ENCODE peak calls at places on chromosomes 12 and 14, in four cellular contexts. W is H9, K is IMR-90, D is H1. J is an unnamed sample.

GRCh38 chr12:96338852-96339478 is 61.3 kb downstream of the CDK17 start:
- DNase-seq in D (no peak), W (no peak), K (no peak), J (no peak)

GRCh38 chr14:26206640-26207039 is 391.2 kb downstream of the NOVA1 start:
- DNase-seq in D (no peak), K (no peak), W (no peak), J (no peak)

GRCh38 chr12:121915841-121916321 is 2.5 kb upstream of the CFAP251 start:
- DNase-seq in W (no peak), D (no peak), K (peak; percentile 68), J (peak; percentile 72)

GRCh38 chr14:77181603-77182437 is at the start of gene TMEM63C:
- DNase-seq in D (peak; percentile 92), W (peak; percentile 99), K (no peak), J (peak; percentile 85)

GRCh38 chr14:93322886-93323596 is 9.8 kb downstream of the BTBD7 start:
- DNase-seq in D (no peak), K (no peak), W (no peak), J (no peak)

GRCh38 chr12:116594325-116595038 is 35.3 kb downstream of the MAP1LC3B2 start:
- DNase-seq in K (no peak), D (no peak), W (no peak), J (no peak)

GRCh38 chr12:99122496-99122895 is 477.4 kb downstream of the APAF1 start:
- DNase-seq in K (no peak), D (no peak), W (no peak), J (no peak)

GRCh38 chr14:41144370-41144769 is 462.3 kb upstream of the LRFN5 start:
- DNase-seq in W (no peak), D (no peak), K (no peak), J (no peak)

GRCh38 chr14:73014105-73014504 is 12.8 kb downstream of the ZFYVE1 start:
- DNase-seq in W (no peak), K (peak; percentile 83), D (no peak), J (no peak)

GRCh38 chr14:94331462-94331861 is 8.3 kb upstream of the SERPINA6 start:
- DNase-seq in W (no peak), K (no peak), D (no peak), J (no peak)

GRCh38 chr14:38791862-38792261 is 311.2 kb downstream of the SEC23A start:
- DNase-seq in K (no peak), D (no peak), W (no peak), J (peak; percentile 20)

GRCh38 chr12:124466200-124467128 is 100.9 kb downstream of the NCOR2 start:
- DNase-seq in W (no peak), K (peak; percentile 16), D (no peak), J (no peak)

GRCh38 chr12:12214635-12215131 is 52.2 kb downstream of the LRP6 start:
- DNase-seq in W (no peak), K (peak; percentile 63), D (no peak), J (no peak)

GRCh38 chr12:16384732-16385131 is 37.3 kb downstream of the MGST1 start:
- DNase-seq in W (peak; percentile 41), K (no peak), D (no peak), J (no peak)

GRCh38 chr12:29334911-29335310 is 46.1 kb downstream of the ERGIC2 start:
- DNase-seq in K (peak; percentile 13), D (no peak), W (no peak), J (no peak)

GRCh38 chr14:91371011-91371989 is 46.3 kb downstream of the CCDC88C start:
- DNase-seq in W (no peak), D (no peak), K (no peak), J (no peak)

GRCh38 chr12:108526482-108527234 is 11.6 kb downstream of the FICD start:
- DNase-seq in D (no peak), W (no peak), K (peak; percentile 37), J (peak; percentile 92)

GRCh38 chr12:14771651-14772137 is 31.6 kb downstream of the WBP11 start:
- DNase-seq in D (no peak), K (no peak), W (peak; percentile 68), J (no peak)

GRCh38 chr12:19852100-19852855 is 413.0 kb downstream of the AEBP2 start:
- DNase-seq in D (no peak), K (no peak), W (no peak), J (no peak)

GRCh38 chr14:52067873-52068740 is 752 bp downstream of the NID2 start:
- DNase-seq in K (peak; percentile 51), D (peak; percentile 77), W (peak; percentile 50), J (peak; percentile 43)

GRCh38 chr12:93469386-93469785 is 2.1 kb downstream of the MRPL42 start:
- DNase-seq in W (no peak), D (no peak), K (no peak), J (no peak)

GRCh38 chr14:45246633-45247173 is 6.3 kb downstream of the MIS18BP1 start:
- DNase-seq in W (no peak), D (no peak), K (no peak), J (no peak)

GRCh38 chr12:11814362-11814761 is 164.9 kb downstream of the ETV6 start:
- DNase-seq in D (no peak), W (no peak), K (peak; percentile 89), J (no peak)

GRCh38 chr12:131162113-131162512 is 208.4 kb downstream of the ADGRD1 start:
- DNase-seq in D (no peak), W (no peak), K (no peak), J (no peak)

GRCh38 chr14:34020014-34020413 is 69.1 kb upstream of the EGLN3 start:
- DNase-seq in D (no peak), K (no peak), W (no peak), J (no peak)

GRCh38 chr14:60506985-60507829 is 1.7 kb upstream of the SIX6 start:
- DNase-seq in D (peak; percentile 58), W (peak; percentile 41), K (no peak), J (no peak)

GRCh38 chr12:24596768-24597388 is 352.0 kb downstream of the BCAT1 start:
- DNase-seq in D (no peak), K (peak; percentile 58), W (no peak), J (peak; percentile 15)

GRCh38 chr12:16175893-16176292 is 101.6 kb downstream of the SLC15A5 start:
- DNase-seq in D (no peak), W (no peak), K (no peak), J (no peak)

GRCh38 chr12:69894800-69895199 is 69.8 kb downstream of the MYRFL start:
- DNase-seq in W (peak; percentile 61), D (no peak), K (no peak), J (no peak)

GRCh38 chr14:29724991-29725390 is 202.7 kb downstream of the PRKD1 start:
- DNase-seq in W (peak; percentile 37), K (peak; percentile 63), D (no peak), J (peak; percentile 36)

DNA sequence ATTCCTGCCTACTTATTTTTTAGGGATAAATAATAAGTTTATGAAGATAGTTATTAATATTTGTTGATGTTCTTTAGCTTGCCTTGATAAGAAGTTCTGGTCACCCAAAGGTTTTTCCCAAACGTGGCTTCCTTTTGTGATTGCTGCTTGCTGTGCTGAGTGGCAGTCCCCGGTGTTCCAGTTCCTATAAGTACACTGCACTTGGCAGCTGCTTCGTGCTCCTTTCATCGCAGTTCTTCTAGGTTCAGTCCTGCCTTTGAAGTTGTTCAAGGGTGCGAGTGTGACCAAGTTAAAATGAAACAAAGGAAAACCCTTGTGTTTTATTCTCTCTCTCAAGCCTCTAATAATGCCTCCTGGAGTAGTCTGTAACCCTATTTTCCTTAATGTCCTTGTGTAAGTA is 128.5 kb upstream of the ATF1 start:
- DNase-seq in W (no peak), K (no peak), D (no peak), J (no peak)
- H3K18ac ChIP-seq in W (no peak overlapping the region), K (no peak overlapping the region), D (no peak overlapping the region), J (no peak overlapping the region)

DNA sequence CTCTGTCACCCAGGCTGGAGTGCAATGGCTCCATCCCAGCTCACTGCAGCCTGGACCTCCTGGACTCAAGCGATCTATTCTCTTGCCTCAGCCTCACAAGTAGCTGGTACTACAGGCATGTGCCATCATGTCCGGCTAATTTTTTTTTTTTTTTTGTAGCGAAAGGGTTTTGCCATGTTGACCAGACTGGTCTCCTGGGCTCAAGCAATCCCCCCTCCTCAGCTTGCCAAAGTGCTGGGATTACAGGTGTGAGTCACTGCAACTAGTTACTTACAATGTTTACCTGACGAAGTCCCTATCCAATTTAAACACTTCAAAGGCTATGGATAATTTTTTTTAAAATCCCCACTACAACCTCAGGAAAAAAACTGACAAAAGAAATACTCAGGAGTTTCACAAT is 1.8 kb downstream of the KRR1 start:
- DNase-seq in K (no peak), D (no peak), W (no peak), J (no peak)
- H3K4ac ChIP-seq in K (no peak overlapping the region), D (no peak overlapping the region), W (no peak overlapping the region), J (no peak overlapping the region)

DNA sequence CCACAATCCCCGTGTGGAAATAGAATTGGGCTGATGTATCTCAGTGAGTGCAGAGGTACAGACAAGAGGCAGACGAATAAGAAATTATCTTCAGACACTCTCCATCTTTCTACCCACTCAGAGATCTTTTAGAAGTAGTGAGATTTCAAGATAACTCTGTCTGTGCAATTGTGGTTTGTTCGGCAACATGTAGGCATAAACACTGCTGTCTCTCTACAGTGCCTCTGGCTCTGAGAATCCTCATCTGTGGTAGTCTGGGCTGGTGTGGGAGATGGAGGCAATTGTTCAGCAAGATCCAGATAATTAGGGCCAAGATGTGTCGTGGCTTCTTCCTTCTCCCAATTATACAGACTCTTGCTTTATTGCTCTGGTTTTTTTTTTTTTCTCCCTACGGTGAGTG is 3.1 kb downstream of the HOXC13 start:
- DNase-seq in D (peak; percentile 32), K (no peak), W (no peak), J (no peak)
- H3K27me3 ChIP-seq in D (peaks cover 90% of the 10 kb centered on the region), K (peaks cover 87% of the 10 kb centered on the region), W (peaks cover 92% of the 10 kb centered on the region), J (peaks cover 90% of the 10 kb centered on the region)

GRCh38 chr14:81525129-81525528 is 8.5 kb downstream of the SEL1L start:
- DNase-seq in K (no peak), W (no peak), D (no peak), J (no peak)
- H3K18ac ChIP-seq in K (no peak overlapping the region), W (no peak overlapping the region), D (no peak overlapping the region), J (no peak overlapping the region)

DNA sequence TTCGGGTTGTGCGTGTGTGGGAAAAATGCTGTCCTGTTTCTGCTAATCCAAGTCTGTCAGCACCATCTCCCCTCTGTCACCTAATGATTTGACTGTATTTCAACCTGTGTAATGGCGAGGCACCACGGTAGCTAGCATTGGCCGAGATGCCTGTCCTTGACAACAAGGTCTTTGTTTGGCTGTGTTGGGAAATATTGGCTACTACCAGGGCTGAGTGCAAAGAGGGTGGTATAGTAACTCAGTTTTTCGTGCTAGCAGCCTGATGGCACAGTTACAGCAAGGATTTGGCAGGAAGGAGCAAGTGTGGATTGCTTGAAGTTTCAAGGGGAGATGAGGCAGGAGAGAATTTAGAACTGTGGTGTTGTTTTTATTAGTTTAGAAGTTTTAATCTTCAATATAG is 440.3 kb upstream of the RGS6 start:
- DNase-seq in K (peak; percentile 41), D (no peak), W (no peak), J (no peak)
- H3K4ac ChIP-seq in K (peak overlapping the region; percentile 28), D (no peak overlapping the region), W (no peak overlapping the region), J (no peak overlapping the region)

GRCh38 chr14:99158150-99158549 is 113.8 kb downstream of the BCL11B start:
- DNase-seq in D (no peak), K (no peak), W (no peak), J (no peak)

GRCh38 chr14:99157246-99157645 is 114.8 kb downstream of the BCL11B start:
- DNase-seq in K (no peak), W (no peak), D (peak; percentile 29), J (no peak)

GRCh38 chr14:99157676-99158075 is 114.3 kb downstream of the BCL11B start:
- DNase-seq in D (peak; percentile 23), K (no peak), W (no peak), J (no peak)

GRCh38 chr14:99158646-99159165 is 113.3 kb downstream of the BCL11B start:
- DNase-seq in K (no peak), D (peak; percentile 41), W (peak; percentile 18), J (no peak)

GRCh38 chr14:99159341-99160340 is 112.4 kb downstream of the BCL11B start:
- DNase-seq in K (no peak), W (peak; percentile 22), D (peak; percentile 43), J (no peak)
- H3K27me3 ChIP-seq in K (no peaks in the 10 kb centered on the region), W (no peaks in the 10 kb centered on the region), D (no peaks in the 10 kb centered on the region), J (no peaks in the 10 kb centered on the region)